ENCODE peak calls at places on chromosomes 3 and 15, in nine cellular contexts. X is suprapubic skin, B is Peyer's patch, F is heart left ventricle, T is HepG2, U is H1, R is neural progenitor cell, A is endothelial cell, Y is esophagus muscularis mucosa. M is an unnamed sample.
A peak's percentile ranks its signal among the peaks of the same experiment; 100 is the strongest.

GRCh38 chr15:85397926-85398325 is 17.5 kb downstream of the AKAP13 start:
- DNase-seq in X (no peak), B (no peak), F (no peak), T (no peak), U (no peak), R (no peak), A (no peak), Y (no peak), M (no peak)

GRCh38 chr3:172560026-172560425 is 36.8 kb upstream of the TNFSF10 start:
- DNase-seq in X (no peak), B (no peak), F (no peak), T (no peak), U (no peak), R (no peak), A (no peak), Y (no peak), M (no peak)

GRCh38 chr15:78681306-78682012 is 40.4 kb upstream of the CHRNB4 start:
- DNase-seq in X (no peak), B (no peak), F (no peak), T (no peak), U (peak; percentile 37), R (peak; percentile 76), A (no peak), Y (no peak), M (no peak)

GRCh38 chr3:8505621-8506020 is 4.0 kb downstream of the LMCD1 start:
- DNase-seq in X (no peak), B (no peak), F (no peak), T (no peak), U (no peak), R (no peak), A (no peak), Y (no peak), M (no peak)

GRCh38 chr3:195696632-195697278 is 24.0 kb upstream of the MUC20 start:
- DNase-seq in X (no peak), B (peak; percentile 57), F (no peak), T (no peak), U (no peak), R (peak; percentile 59), A (no peak), Y (peak; percentile 91), M (no peak)

GRCh38 chr15:68298336-68298735 is 20.8 kb downstream of the FEM1B start:
- DNase-seq in X (no peak), B (no peak), F (no peak), T (no peak), U (no peak), R (no peak), A (no peak), Y (peak; percentile 14), M (no peak)

GRCh38 chr15:80514071-80514780 is 110.0 kb downstream of the ARNT2 start:
- DNase-seq in X (no peak), B (no peak), F (no peak), T (no peak), U (peak; percentile 14), R (no peak), A (no peak), Y (peak; percentile 55), M (no peak)

GRCh38 chr15:27587810-27588209 is 511.3 kb downstream of the OCA2 start:
- DNase-seq in X (no peak), B (no peak), F (no peak), T (no peak), U (peak; percentile 79), R (peak; percentile 88), A (peak; percentile 12), Y (peak; percentile 72), M (no peak)

GRCh38 chr15:99343836-99344551 is 92.7 kb downstream of the LRRC28 start:
- DNase-seq in X (no peak), B (no peak), F (peak; percentile 45), T (no peak), U (peak; percentile 65), R (peak; percentile 54), A (peak; percentile 58), Y (no peak), M (no peak)

GRCh38 chr3:158074591-158074990 is 31.6 kb downstream of the SHOX2 start:
- DNase-seq in X (no peak), B (no peak), F (no peak), T (no peak), U (no peak), R (no peak), A (no peak), Y (no peak), M (no peak)

GRCh38 chr3:42593635-42594034 is 3.0 kb downstream of the SS18L2 start:
- DNase-seq in X (no peak), B (no peak), F (no peak), T (no peak), U (no peak), R (no peak), A (no peak), Y (no peak), M (no peak)

GRCh38 chr3:15299036-15299435 is 33.4 kb downstream of the SH3BP5 start:
- DNase-seq in X (no peak), B (no peak), F (no peak), T (no peak), U (no peak), R (no peak), A (no peak), Y (no peak), M (no peak)

GRCh38 chr3:128554100-128554464 is 61.1 kb upstream of the GATA2 start:
- DNase-seq in X (peak; percentile 54), B (no peak), F (no peak), T (peak; percentile 19), U (no peak), R (no peak), A (no peak), Y (no peak), M (no peak)

GRCh38 chr3:14761121-14761672 is 57.6 kb upstream of the FGD5 start:
- DNase-seq in X (no peak), B (peak; percentile 26), F (no peak), T (no peak), U (peak; percentile 52), R (no peak), A (peak; percentile 72), Y (no peak), M (no peak)

GRCh38 chr15:50049871-50050270 is 69.2 kb downstream of the ATP8B4 start:
- DNase-seq in X (no peak), B (no peak), F (no peak), T (no peak), U (no peak), R (no peak), A (no peak), Y (no peak), M (peak; percentile 36)

GRCh38 chr3:84136425-84136824 is 822.4 kb upstream of the CADM2 start:
- DNase-seq in X (no peak), B (no peak), F (no peak), T (no peak), U (no peak), R (peak; percentile 8), A (no peak), Y (no peak), M (no peak)
- TF ChIP-seq CTCF in X (no peak), B (no peak), F (no peak), T (no peak), U (no peak), R (peak; percentile 49), A (no peak), Y (no peak), M (no peak)

GRCh38 chr3:114804099-114804498 is 343.0 kb downstream of the ZBTB20 start:
- DNase-seq in X (no peak), B (no peak), F (no peak), T (no peak), U (no peak), R (peak; percentile 73), A (no peak), Y (no peak), M (no peak)

GRCh38 chr3:114799789-114800188 is 347.3 kb downstream of the ZBTB20 start:
- DNase-seq in X (no peak), B (no peak), F (no peak), T (no peak), U (no peak), R (no peak), A (no peak), Y (no peak), M (no peak)

GRCh38 chr3:114800272-114800671 is 346.8 kb downstream of the ZBTB20 start:
- DNase-seq in X (no peak), B (no peak), F (no peak), T (no peak), U (no peak), R (no peak), A (no peak), Y (no peak), M (no peak)

DNA sequence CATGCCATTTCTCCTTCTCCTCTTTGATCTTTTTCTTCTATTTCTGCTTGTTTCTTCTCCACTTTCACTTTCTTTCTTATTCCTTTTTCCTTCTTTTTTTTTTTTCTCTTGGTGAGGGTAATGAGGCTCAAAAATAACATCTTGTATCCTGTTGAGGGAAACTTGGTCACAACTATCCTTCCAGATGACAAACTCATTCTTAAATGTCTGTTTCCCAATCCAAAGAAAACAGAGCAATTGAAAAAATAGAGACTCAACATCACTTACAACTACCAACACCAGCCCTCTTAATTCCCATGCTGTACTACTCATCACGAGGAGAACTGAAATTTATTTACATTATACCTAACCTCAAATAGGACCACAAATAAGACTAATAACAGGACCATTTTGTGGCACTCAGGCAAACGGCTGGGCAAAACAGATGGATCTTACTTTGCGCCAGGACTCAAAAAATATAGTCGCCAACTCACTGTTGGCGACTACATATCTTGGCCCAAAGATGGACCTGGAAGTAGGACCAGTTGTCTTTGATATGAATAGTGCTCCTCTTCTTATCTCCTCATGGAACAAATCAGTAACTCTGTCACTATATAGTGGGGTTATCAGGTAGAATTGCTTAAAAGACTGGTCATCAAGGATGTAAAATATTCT is 343.9 kb downstream of the ZBTB20 start:
- DNase-seq in X (no peak), B (no peak), F (no peak), T (no peak), U (no peak), R (no peak), A (no peak), Y (no peak), M (no peak)
- TF ChIP-seq CTCF in X (no peak), B (no peak), F (no peak), T (no peak), U (no peak), R (no peak), A (no peak), Y (no peak), M (no peak)

GRCh38 chr3:174620138-174620537 is 239.0 kb upstream of the NAALADL2 start:
- DNase-seq in X (no peak), B (no peak), F (no peak), T (no peak), U (no peak), R (no peak), A (no peak), Y (no peak), M (no peak)
- TF ChIP-seq CTCF in X (no peak), B (peak; percentile 16), F (no peak), T (no peak), U (no peak), R (peak; percentile 45), A (peak; percentile 64), Y (peak; percentile 11), M (no peak)

DNA sequence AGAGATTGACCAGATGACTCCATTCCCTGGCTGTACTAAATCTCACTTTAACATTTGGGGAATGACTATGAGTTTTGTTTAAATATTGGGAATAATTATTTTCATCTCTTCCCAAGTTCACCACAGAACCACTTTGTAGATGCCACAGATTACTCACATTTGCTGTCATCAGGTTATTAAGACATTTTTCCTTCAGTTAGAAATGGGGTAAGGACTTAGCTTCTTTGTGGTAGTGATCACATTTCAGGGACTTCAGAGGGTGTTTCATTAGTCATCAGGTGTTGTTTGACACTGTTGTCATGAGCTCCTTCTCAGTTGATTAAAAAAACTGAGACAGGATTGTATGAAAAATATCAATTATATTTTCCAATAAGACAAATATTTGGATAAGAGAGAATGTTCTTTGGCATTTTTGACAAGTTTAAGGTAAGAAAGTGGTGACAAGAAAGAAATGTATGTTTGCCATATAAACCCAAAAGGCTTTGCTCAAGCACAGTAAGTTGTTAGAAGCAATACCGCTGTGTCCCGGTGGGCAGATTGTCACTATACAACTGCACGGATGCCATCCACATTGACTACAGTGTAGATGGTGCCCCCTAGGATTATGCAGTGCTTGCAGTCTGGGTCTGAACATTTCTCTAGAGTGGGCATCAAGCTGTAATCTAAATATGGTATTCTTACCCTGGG is 22.3 kb downstream of the FBXL2 start:
- DNase-seq in X (no peak), B (no peak), F (no peak), T (no peak), U (no peak), R (no peak), A (no peak), Y (no peak), M (peak; percentile 12)
- TF ChIP-seq CTCF in X (no peak), B (no peak), F (no peak), T (no peak), U (no peak), R (no peak), A (no peak), Y (no peak), M (no peak)